ENCODE peak calls at places on chromosome 17, in six cellular contexts. One of them, this sample, is unnamed. For H3K4me1 and H3K36me3, the result is how much of the 10 kb centered on the place peaks cover.

GRCh38 chr17:32159586-32160438 is 17.5 kb downstream of the RHOT1 start:
- DNase-seq in CD4-positive, CD25-positive, alpha-beta regulatory T cell: no peak
- DNase-seq in HCT116: no peak
- DNase-seq in heart left ventricle: no peak
- DNase-seq in tibial nerve: no peak
- DNase-seq in kidney: no peak
- DNase-seq in this sample: no peak

GRCh38 chr17:64787255-64787920 is 125.3 kb upstream of the SMURF2 start:
- DNase-seq in heart left ventricle: no peak
- DNase-seq in tibial nerve: no peak
- DNase-seq in kidney: no peak
- DNase-seq in HCT116: no peak
- DNase-seq in CD4-positive, CD25-positive, alpha-beta regulatory T cell: no peak
- DNase-seq in this sample: no peak

GRCh38 chr17:54347495-54347894 is 524.8 kb downstream of the KIF2B start:
- DNase-seq in tibial nerve: no peak
- DNase-seq in HCT116: no peak
- DNase-seq in kidney: no peak
- DNase-seq in CD4-positive, CD25-positive, alpha-beta regulatory T cell: no peak
- DNase-seq in heart left ventricle: no peak
- DNase-seq in this sample: no peak

GRCh38 chr17:57874434-57875108 is 24.7 kb upstream of the MRPS23 start:
- DNase-seq in kidney: peak
- DNase-seq in CD4-positive, CD25-positive, alpha-beta regulatory T cell: no peak
- DNase-seq in HCT116: no peak
- DNase-seq in tibial nerve: peak
- DNase-seq in heart left ventricle: peak
- DNase-seq in this sample: no peak

GRCh38 chr17:79987890-79988162 is 47.8 kb downstream of the TBC1D16 start:
- DNase-seq in heart left ventricle: no peak
- DNase-seq in HCT116: no peak
- DNase-seq in CD4-positive, CD25-positive, alpha-beta regulatory T cell: no peak
- DNase-seq in kidney: no peak
- DNase-seq in tibial nerve: no peak
- DNase-seq in this sample: no peak

GRCh38 chr17:20930065-20930760 is 112.6 kb downstream of the USP22 start:
- DNase-seq in tibial nerve: no peak
- DNase-seq in heart left ventricle: no peak
- DNase-seq in kidney: no peak
- DNase-seq in CD4-positive, CD25-positive, alpha-beta regulatory T cell: no peak
- DNase-seq in HCT116: no peak
- DNase-seq in this sample: no peak

GRCh38 chr17:55576237-55576998 is 65.2 kb upstream of the SMIM36 start:
- DNase-seq in HCT116: peak
- DNase-seq in kidney: no peak
- DNase-seq in tibial nerve: peak
- DNase-seq in heart left ventricle: no peak
- DNase-seq in CD4-positive, CD25-positive, alpha-beta regulatory T cell: peak
- DNase-seq in this sample: no peak

GRCh38 chr17:7572588-7573323 is 6.7 kb upstream of the CD68 start:
- DNase-seq in HCT116: peak
- DNase-seq in kidney: peak
- DNase-seq in CD4-positive, CD25-positive, alpha-beta regulatory T cell: peak
- DNase-seq in tibial nerve: peak
- DNase-seq in heart left ventricle: peak
- DNase-seq in this sample: peak

GRCh38 chr17:5019475-5019956 is 15.7 kb downstream of the SLC52A1 start:
- DNase-seq in tibial nerve: no peak
- DNase-seq in kidney: no peak
- DNase-seq in CD4-positive, CD25-positive, alpha-beta regulatory T cell: peak
- DNase-seq in heart left ventricle: no peak
- DNase-seq in HCT116: no peak
- DNase-seq in this sample: no peak

GRCh38 chr17:13736915-13737314 is 135.2 kb upstream of the HS3ST3A1 start:
- DNase-seq in tibial nerve: no peak
- DNase-seq in kidney: no peak
- DNase-seq in heart left ventricle: no peak
- DNase-seq in HCT116: no peak
- DNase-seq in CD4-positive, CD25-positive, alpha-beta regulatory T cell: no peak
- DNase-seq in this sample: no peak

GRCh38 chr17:41588126-41588810 is 1.6 kb upstream of the KRT14 start:
- DNase-seq in heart left ventricle: no peak
- DNase-seq in tibial nerve: no peak
- DNase-seq in CD4-positive, CD25-positive, alpha-beta regulatory T cell: no peak
- DNase-seq in HCT116: no peak
- DNase-seq in kidney: no peak
- DNase-seq in this sample: no peak

GRCh38 chr17:6178959-6179358 is 108.8 kb downstream of the WSCD1 start:
- DNase-seq in HCT116: no peak
- DNase-seq in CD4-positive, CD25-positive, alpha-beta regulatory T cell: no peak
- DNase-seq in kidney: no peak
- DNase-seq in heart left ventricle: no peak
- DNase-seq in tibial nerve: no peak
- DNase-seq in this sample: no peak

GRCh38 chr17:82047379-82047778 is 4.2 kb downstream of the RFNG start:
- DNase-seq in CD4-positive, CD25-positive, alpha-beta regulatory T cell: no peak
- DNase-seq in kidney: no peak
- DNase-seq in heart left ventricle: no peak
- DNase-seq in tibial nerve: no peak
- DNase-seq in HCT116: no peak
- DNase-seq in this sample: no peak

GRCh38 chr17:46002311-46002972 is 3.4 kb downstream of the STH start:
- DNase-seq in tibial nerve: peak
- DNase-seq in HCT116: peak
- DNase-seq in heart left ventricle: no peak
- DNase-seq in kidney: no peak
- DNase-seq in CD4-positive, CD25-positive, alpha-beta regulatory T cell: peak
- DNase-seq in this sample: peak

GRCh38 chr17:39194089-39194984 is 3.1 kb downstream of the CACNB1 start:
- DNase-seq in CD4-positive, CD25-positive, alpha-beta regulatory T cell: no peak
- DNase-seq in HCT116: no peak
- DNase-seq in heart left ventricle: no peak
- DNase-seq in kidney: no peak
- DNase-seq in tibial nerve: peak
- DNase-seq in this sample: no peak

GRCh38 chr17:38584350-38584925 is 21.3 kb downstream of the SRCIN1 start:
- DNase-seq in heart left ventricle: peak
- DNase-seq in tibial nerve: peak
- DNase-seq in CD4-positive, CD25-positive, alpha-beta regulatory T cell: peak
- DNase-seq in kidney: peak
- DNase-seq in HCT116: no peak
- DNase-seq in this sample: peak

GRCh38 chr17:9802294-9802693 is 10.9 kb upstream of the DHRS7C start:
- DNase-seq in heart left ventricle: no peak
- DNase-seq in kidney: no peak
- DNase-seq in HCT116: peak
- DNase-seq in tibial nerve: no peak
- DNase-seq in CD4-positive, CD25-positive, alpha-beta regulatory T cell: no peak
- DNase-seq in this sample: no peak

GRCh38 chr17:39700148-39700987 is 504 bp downstream of the ERBB2 start:
- DNase-seq in HCT116: no peak
- DNase-seq in CD4-positive, CD25-positive, alpha-beta regulatory T cell: no peak
- DNase-seq in heart left ventricle: peak
- DNase-seq in tibial nerve: no peak
- DNase-seq in kidney: peak
- DNase-seq in this sample: no peak

GRCh38 chr17:43659823-43660222 is 1.9 kb downstream of the MEOX1 start:
- DNase-seq in tibial nerve: no peak
- DNase-seq in CD4-positive, CD25-positive, alpha-beta regulatory T cell: no peak
- DNase-seq in heart left ventricle: peak
- DNase-seq in kidney: no peak
- DNase-seq in HCT116: no peak
- DNase-seq in this sample: no peak
- H3K4me1 ChIP-seq in tibial nerve: under half
- H3K4me1 ChIP-seq in CD4-positive, CD25-positive, alpha-beta regulatory T cell: half or more
- H3K4me1 ChIP-seq in heart left ventricle: under half
- H3K4me1 ChIP-seq in kidney: under half
- H3K4me1 ChIP-seq in HCT116: under half
- H3K4me1 ChIP-seq in this sample: under half

GRCh38 chr17:66149562-66149961 is 42.4 kb downstream of the CEP112 start:
- DNase-seq in heart left ventricle: no peak
- DNase-seq in HCT116: no peak
- DNase-seq in tibial nerve: no peak
- DNase-seq in CD4-positive, CD25-positive, alpha-beta regulatory T cell: no peak
- DNase-seq in kidney: no peak
- DNase-seq in this sample: no peak
- H3K4me3 ChIP-seq in heart left ventricle: no peak
- H3K4me3 ChIP-seq in HCT116: no peak
- H3K4me3 ChIP-seq in tibial nerve: no peak
- H3K4me3 ChIP-seq in CD4-positive, CD25-positive, alpha-beta regulatory T cell: no peak
- H3K4me3 ChIP-seq in kidney: no peak
- H3K4me3 ChIP-seq in this sample: no peak

GRCh38 chr17:28846231-28846630 is 3.6 kb upstream of the FAM222B start:
- DNase-seq in CD4-positive, CD25-positive, alpha-beta regulatory T cell: no peak
- DNase-seq in kidney: peak
- DNase-seq in tibial nerve: no peak
- DNase-seq in HCT116: no peak
- DNase-seq in heart left ventricle: no peak
- DNase-seq in this sample: no peak
- H3K36me3 ChIP-seq in CD4-positive, CD25-positive, alpha-beta regulatory T cell: under half
- H3K36me3 ChIP-seq in kidney: under half
- H3K36me3 ChIP-seq in tibial nerve: under half
- H3K36me3 ChIP-seq in HCT116: under half
- H3K36me3 ChIP-seq in heart left ventricle: under half
- H3K36me3 ChIP-seq in this sample: under half

DNA sequence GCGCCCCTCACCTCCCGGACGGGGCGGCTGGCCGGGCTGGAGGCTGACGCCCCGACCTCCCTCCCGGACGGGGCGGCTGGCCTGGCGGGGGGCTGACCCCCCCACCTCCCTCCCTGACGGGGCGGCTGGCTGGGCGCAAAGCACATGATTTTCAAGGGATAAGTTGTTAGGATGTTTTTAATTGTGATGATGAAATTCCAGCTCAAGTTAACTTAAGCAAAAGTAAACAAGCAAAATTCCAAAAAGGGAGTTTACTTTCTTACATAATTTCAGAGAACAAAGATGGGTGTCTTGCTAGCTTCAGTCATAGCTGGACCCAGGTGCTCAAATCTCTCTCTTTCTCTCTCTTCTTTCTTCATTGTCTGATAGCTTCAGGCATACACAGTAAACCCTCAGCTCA is 33.6 kb upstream of the MED9 start:
- DNase-seq in tibial nerve: no peak
- DNase-seq in heart left ventricle: no peak
- DNase-seq in CD4-positive, CD25-positive, alpha-beta regulatory T cell: no peak
- DNase-seq in HCT116: no peak
- DNase-seq in kidney: no peak
- DNase-seq in this sample: no peak
- H3K4me1 ChIP-seq in tibial nerve: under half
- H3K4me1 ChIP-seq in heart left ventricle: under half
- H3K4me1 ChIP-seq in CD4-positive, CD25-positive, alpha-beta regulatory T cell: under half
- H3K4me1 ChIP-seq in HCT116: under half
- H3K4me1 ChIP-seq in kidney: under half
- H3K4me1 ChIP-seq in this sample: under half

GRCh38 chr17:51238253-51238887 is 21.5 kb downstream of the MBTD1 start:
- DNase-seq in kidney: no peak
- DNase-seq in CD4-positive, CD25-positive, alpha-beta regulatory T cell: no peak
- DNase-seq in HCT116: no peak
- DNase-seq in tibial nerve: no peak
- DNase-seq in heart left ventricle: no peak
- DNase-seq in this sample: no peak
- H3K4me3 ChIP-seq in kidney: no peak
- H3K4me3 ChIP-seq in CD4-positive, CD25-positive, alpha-beta regulatory T cell: peak
- H3K4me3 ChIP-seq in HCT116: no peak
- H3K4me3 ChIP-seq in tibial nerve: no peak
- H3K4me3 ChIP-seq in heart left ventricle: no peak
- H3K4me3 ChIP-seq in this sample: no peak

GRCh38 chr17:61621317-61621716 is 30.3 kb upstream of the NACA2 start:
- DNase-seq in kidney: no peak
- DNase-seq in HCT116: no peak
- DNase-seq in heart left ventricle: no peak
- DNase-seq in CD4-positive, CD25-positive, alpha-beta regulatory T cell: no peak
- DNase-seq in tibial nerve: no peak
- DNase-seq in this sample: no peak

GRCh38 chr17:61624951-61625350 is 33.9 kb upstream of the NACA2 start:
- DNase-seq in kidney: no peak
- DNase-seq in heart left ventricle: no peak
- DNase-seq in HCT116: no peak
- DNase-seq in tibial nerve: no peak
- DNase-seq in CD4-positive, CD25-positive, alpha-beta regulatory T cell: no peak
- DNase-seq in this sample: no peak

GRCh38 chr17:61627125-61627524 is 36.1 kb upstream of the NACA2 start:
- DNase-seq in tibial nerve: no peak
- DNase-seq in kidney: no peak
- DNase-seq in HCT116: no peak
- DNase-seq in CD4-positive, CD25-positive, alpha-beta regulatory T cell: no peak
- DNase-seq in heart left ventricle: no peak
- DNase-seq in this sample: no peak

GRCh38 chr17:61627658-61628057 is 36.6 kb upstream of the NACA2 start:
- DNase-seq in heart left ventricle: no peak
- DNase-seq in HCT116: no peak
- DNase-seq in CD4-positive, CD25-positive, alpha-beta regulatory T cell: no peak
- DNase-seq in tibial nerve: no peak
- DNase-seq in kidney: no peak
- DNase-seq in this sample: no peak

GRCh38 chr17:61625564-61625963 is 34.5 kb upstream of the NACA2 start:
- DNase-seq in tibial nerve: no peak
- DNase-seq in kidney: no peak
- DNase-seq in heart left ventricle: no peak
- DNase-seq in CD4-positive, CD25-positive, alpha-beta regulatory T cell: no peak
- DNase-seq in HCT116: no peak
- DNase-seq in this sample: no peak
- H3K36me3 ChIP-seq in tibial nerve: under half
- H3K36me3 ChIP-seq in kidney: under half
- H3K36me3 ChIP-seq in heart left ventricle: under half
- H3K36me3 ChIP-seq in CD4-positive, CD25-positive, alpha-beta regulatory T cell: under half
- H3K36me3 ChIP-seq in HCT116: under half
- H3K36me3 ChIP-seq in this sample: under half

DNA sequence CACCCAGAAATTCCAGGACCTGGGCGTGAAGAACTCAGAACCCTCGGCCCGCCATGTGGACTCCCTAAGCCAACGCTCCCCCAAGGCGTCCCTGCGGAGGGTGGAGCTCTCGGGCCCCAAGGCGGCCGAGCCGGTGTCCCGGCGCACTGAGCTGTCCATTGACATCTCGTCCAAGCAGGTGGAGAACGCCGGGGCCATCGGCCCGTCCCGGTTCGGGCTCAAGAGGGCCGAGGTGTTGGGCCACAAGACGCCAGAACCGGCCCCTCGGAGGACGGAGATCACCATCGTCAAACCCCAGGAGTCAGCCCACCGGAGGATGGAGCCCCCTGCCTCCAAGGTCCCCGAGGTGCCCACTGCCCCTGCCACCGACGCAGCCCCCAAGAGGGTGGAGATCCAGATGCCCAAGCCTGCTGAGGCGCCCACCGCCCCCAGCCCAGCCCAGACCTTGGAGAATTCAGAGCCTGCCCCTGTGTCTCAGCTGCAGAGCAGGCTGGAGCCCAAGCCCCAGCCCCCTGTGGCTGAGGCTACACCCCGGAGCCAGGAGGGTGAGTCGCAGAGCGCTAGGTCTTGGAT is 261.5 kb downstream of the SEC14L1 start:
- DNase-seq in HCT116: no peak
- DNase-seq in heart left ventricle: no peak
- DNase-seq in kidney: no peak
- DNase-seq in tibial nerve: no peak
- DNase-seq in CD4-positive, CD25-positive, alpha-beta regulatory T cell: no peak
- DNase-seq in this sample: no peak
- H3K4me1 ChIP-seq in HCT116: under half
- H3K4me1 ChIP-seq in heart left ventricle: half or more
- H3K4me1 ChIP-seq in kidney: under half
- H3K4me1 ChIP-seq in tibial nerve: half or more
- H3K4me1 ChIP-seq in CD4-positive, CD25-positive, alpha-beta regulatory T cell: half or more
- H3K4me1 ChIP-seq in this sample: half or more

GRCh38 chr17:48552453-48553189 is 7.7 kb upstream of the HOXB2 start:
- DNase-seq in HCT116: no peak
- DNase-seq in CD4-positive, CD25-positive, alpha-beta regulatory T cell: no peak
- DNase-seq in kidney: no peak
- DNase-seq in tibial nerve: no peak
- DNase-seq in heart left ventricle: no peak
- DNase-seq in this sample: no peak
- H3K4me3 ChIP-seq in HCT116: no peak
- H3K4me3 ChIP-seq in CD4-positive, CD25-positive, alpha-beta regulatory T cell: no peak
- H3K4me3 ChIP-seq in kidney: peak
- H3K4me3 ChIP-seq in tibial nerve: no peak
- H3K4me3 ChIP-seq in heart left ventricle: no peak
- H3K4me3 ChIP-seq in this sample: no peak